ENCODE peak calls at places on chromosome 1, in eight cellular contexts. H is tibial nerve; E is CD8-positive, alpha-beta T cell; D is left ventricle myocardium inferior; R is heart right ventricle; T is tibial artery; B is mucosa of descending colon; L is astrocyte. J is an unnamed sample.

GRCh38 chr1:118075116-118075515 is 109.9 kb downstream of the SPAG17 start:
- DNase-seq in H (no peak), E (no peak), D (no peak), R (no peak), T (no peak), B (no peak), L (peak; percentile 13), J (no peak)

GRCh38 chr1:216183427-216183826 is 239.8 kb downstream of the USH2A start:
- DNase-seq in H (no peak), E (no peak), D (no peak), R (no peak), T (no peak), B (no peak), L (peak; percentile 20), J (no peak)

GRCh38 chr1:170831276-170831675 is 104.1 kb upstream of the MROH9 start:
- DNase-seq in H (no peak), E (no peak), D (no peak), R (no peak), T (no peak), B (no peak), L (no peak), J (no peak)

GRCh38 chr1:24427469-24427862 is 11.9 kb downstream of the NIPAL3 start:
- DNase-seq in H (no peak), E (no peak), D (no peak), R (no peak), T (no peak), B (no peak), L (no peak), J (no peak)

GRCh38 chr1:245583575-245584330 is 429.0 kb downstream of the KIF26B start:
- DNase-seq in H (no peak), E (no peak), D (no peak), R (no peak), T (no peak), B (no peak), L (no peak), J (peak; percentile 35)

GRCh38 chr1:22808846-22809501 is 98.3 kb downstream of the EPHB2 start:
- DNase-seq in H (no peak), E (no peak), D (peak; percentile 68), R (peak; percentile 22), T (peak; percentile 42), B (peak; percentile 67), L (peak; percentile 91), J (no peak)

GRCh38 chr1:23208527-23208926 is 8.8 kb downstream of the HTR1D start:
- DNase-seq in H (no peak), E (no peak), D (no peak), R (no peak), T (no peak), B (no peak), L (no peak), J (no peak)

GRCh38 chr1:7679873-7680790 is 91.0 kb upstream of the VAMP3 start:
- DNase-seq in H (no peak), E (peak; percentile 49), D (peak; percentile 74), R (peak; percentile 49), T (no peak), B (peak; percentile 19), L (peak; percentile 12), J (peak; percentile 76)

GRCh38 chr1:183087001-183087400 is 63.8 kb downstream of the LAMC1 start:
- DNase-seq in H (no peak), E (no peak), D (no peak), R (no peak), T (no peak), B (no peak), L (no peak), J (no peak)

GRCh38 chr1:210332719-210333398 is 4.2 kb downstream of the HHAT start:
- DNase-seq in H (no peak), E (peak; percentile 31), D (no peak), R (no peak), T (no peak), B (no peak), L (peak; percentile 68), J (no peak)

GRCh38 chr1:209406111-209406654 is 177.3 kb upstream of the CAMK1G start:
- DNase-seq in H (no peak), E (no peak), D (no peak), R (no peak), T (no peak), B (no peak), L (peak; percentile 56), J (no peak)

GRCh38 chr1:2236695-2237677 is 8.9 kb downstream of the SKI start:
- DNase-seq in H (no peak), E (peak; percentile 59), D (no peak), R (no peak), T (no peak), B (peak; percentile 66), L (no peak), J (no peak)

GRCh38 chr1:2235300-2235998 is 7.3 kb downstream of the SKI start:
- DNase-seq in H (no peak), E (no peak), D (no peak), R (no peak), T (no peak), B (no peak), L (no peak), J (peak; percentile 67)

GRCh38 chr1:2239384-2239985 is 11.4 kb downstream of the SKI start:
- DNase-seq in H (no peak), E (no peak), D (no peak), R (no peak), T (no peak), B (no peak), L (no peak), J (no peak)

GRCh38 chr1:2238361-2239055 is 10.4 kb downstream of the SKI start:
- DNase-seq in H (no peak), E (no peak), D (no peak), R (no peak), T (no peak), B (peak; percentile 59), L (no peak), J (no peak)

GRCh38 chr1:2237773-2238172 is 9.7 kb downstream of the SKI start:
- DNase-seq in H (no peak), E (no peak), D (no peak), R (no peak), T (no peak), B (no peak), L (no peak), J (no peak)
- H3K4me1 ChIP-seq in H (peaks cover 91% of the 10 kb centered on the region), E (peaks cover 100% of the 10 kb centered on the region), D (peaks cover 100% of the 10 kb centered on the region), R (peaks cover 100% of the 10 kb centered on the region), T (peaks cover 16% of the 10 kb centered on the region), B (peaks cover 69% of the 10 kb centered on the region), L (peaks cover 56% of the 10 kb centered on the region), J (peaks cover 97% of the 10 kb centered on the region)

DNA sequence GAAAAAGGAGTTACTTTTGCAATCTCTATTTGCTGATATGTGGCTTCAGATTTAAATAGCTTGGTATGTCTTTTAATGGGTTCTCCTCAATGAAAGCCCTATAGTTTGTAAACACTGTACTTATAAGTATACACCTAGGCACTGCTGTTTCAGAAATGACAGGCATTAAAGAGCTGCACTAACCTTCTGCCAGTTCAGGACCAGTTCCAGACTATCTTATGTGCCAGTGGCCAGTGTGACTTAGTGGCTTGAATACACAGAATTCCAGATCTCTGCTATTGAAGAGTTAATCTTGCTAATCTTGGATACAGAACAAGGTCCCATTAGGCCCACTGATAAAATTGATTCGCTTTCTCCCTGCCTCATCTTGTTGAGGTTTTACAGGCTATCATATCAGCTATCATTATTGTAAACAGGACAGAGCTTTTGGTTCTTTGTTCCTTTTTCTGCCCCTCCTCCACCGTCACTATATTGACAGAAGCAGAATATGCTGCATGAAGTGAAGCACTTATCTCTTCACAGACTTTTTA is 337.5 kb downstream of the LRRIQ3 start:
- DNase-seq in H (no peak), E (no peak), D (no peak), R (no peak), T (no peak), B (no peak), L (no peak), J (no peak)
- TF ChIP-seq CTCF in H (no peak), E (no peak), D (no peak), R (no peak), T (no peak), B (no peak), L (no peak), J (no peak)

DNA sequence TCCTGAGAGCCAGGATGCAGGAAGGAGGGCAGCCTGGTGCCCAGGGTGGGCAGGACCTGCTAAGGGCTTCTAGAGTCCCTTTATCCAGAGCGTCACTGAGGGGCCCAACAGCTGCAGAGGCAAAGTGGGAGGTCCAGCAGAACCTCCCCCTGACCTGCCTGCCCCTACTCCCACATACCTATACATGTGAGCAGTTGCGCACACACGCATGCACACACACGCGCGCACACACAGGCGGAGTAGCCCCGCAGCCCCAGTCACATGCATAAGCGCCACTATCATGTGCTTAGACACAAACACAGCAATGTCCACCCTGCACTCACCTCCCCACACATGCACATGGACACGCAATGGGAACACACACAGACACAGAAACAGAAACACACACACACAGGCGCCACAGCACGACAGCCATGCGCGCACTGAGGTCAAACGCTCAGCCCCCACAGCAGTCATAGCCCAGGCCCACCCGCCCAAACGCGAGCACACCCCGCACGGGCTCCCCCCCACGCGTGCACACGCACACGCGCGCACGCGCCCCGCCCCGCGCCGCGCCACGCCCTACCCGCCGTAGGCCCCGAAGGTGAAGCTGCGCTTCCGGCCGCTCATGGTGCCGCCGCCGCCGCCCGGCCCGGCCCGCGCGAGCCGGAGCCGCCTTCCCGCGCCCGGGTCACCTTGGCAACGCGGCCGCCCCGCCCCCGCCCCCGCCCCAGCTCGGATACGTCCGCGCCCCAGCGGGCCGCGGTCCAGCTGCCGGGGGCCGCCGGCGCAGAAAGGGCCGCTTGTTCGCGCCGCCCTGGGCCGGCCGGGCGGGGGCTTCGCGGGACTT is 17.7 kb downstream of the RAP1GAP start:
- DNase-seq in H (no peak), E (peak; percentile 36), D (no peak), R (no peak), T (no peak), B (no peak), L (no peak), J (peak; percentile 81)
- H3K4me3 ChIP-seq in H (peak overlapping the region; percentile 38), E (peak overlapping the region; percentile 45), D (peak overlapping the region; percentile 64), R (peak overlapping the region; percentile 24), T (peak overlapping the region; percentile 49), B (no peak overlapping the region), L (peak overlapping the region; percentile 47), J (peak overlapping the region; percentile 43)

GRCh38 chr1:43346636-43347035 is 9.0 kb downstream of the MPL start:
- DNase-seq in H (no peak), E (no peak), D (no peak), R (no peak), T (no peak), B (no peak), L (no peak), J (peak; percentile 53)

GRCh38 chr1:43345119-43345518 is 7.5 kb downstream of the MPL start:
- DNase-seq in H (no peak), E (no peak), D (no peak), R (peak; percentile 48), T (no peak), B (no peak), L (no peak), J (no peak)

GRCh38 chr1:43348343-43348808 is 10.4 kb upstream of the CDC20 start:
- DNase-seq in H (no peak), E (no peak), D (no peak), R (no peak), T (peak; percentile 37), B (no peak), L (no peak), J (no peak)

GRCh38 chr1:43340559-43340958 is 2.9 kb downstream of the MPL start:
- DNase-seq in H (no peak), E (no peak), D (no peak), R (no peak), T (no peak), B (no peak), L (no peak), J (no peak)

DNA sequence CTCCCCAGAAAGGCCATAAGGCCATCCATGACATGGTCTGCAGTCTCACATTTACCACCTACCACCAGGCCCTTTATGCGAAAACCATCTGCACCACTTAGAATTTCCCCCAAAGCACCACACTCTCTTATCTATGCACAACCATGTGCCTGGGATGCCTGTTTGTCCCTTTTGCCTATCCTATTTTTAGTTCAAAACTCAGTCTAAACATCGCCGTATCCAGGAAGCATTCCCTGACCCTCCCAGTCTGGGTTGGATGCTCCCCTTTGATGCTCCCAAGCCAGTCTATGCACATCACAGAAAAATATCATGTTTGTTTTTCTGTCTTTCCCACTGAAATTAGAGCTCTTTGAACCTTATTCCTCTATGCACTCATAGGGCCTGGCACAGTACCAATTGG is 6.6 kb downstream of the MPL start:
- DNase-seq in H (no peak), E (no peak), D (no peak), R (peak; percentile 60), T (no peak), B (no peak), L (no peak), J (peak; percentile 8)
- H3K4me1 ChIP-seq in H (no peaks in the 10 kb centered on the region), E (no peaks in the 10 kb centered on the region), D (peaks cover 60% of the 10 kb centered on the region), R (peaks cover 47% of the 10 kb centered on the region), T (no peaks in the 10 kb centered on the region), B (peaks cover 2% of the 10 kb centered on the region), L (peaks cover 7% of the 10 kb centered on the region), J (no peaks in the 10 kb centered on the region)